ENCODE peak calls at places on chromosome 6, in five cellular contexts. B is AG04450, N is left lung, T is lower lobe of right lung, V is uterus. O is an unnamed sample.
A peak's percentile ranks its signal among the peaks of the same experiment; 100 is the strongest.

GRCh38 chr6:25014375-25014774 is 78.6 kb upstream of the RIPOR2 start:
- DNase-seq in N (no peak), T (no peak), B (no peak), V (no peak), O (no peak)

GRCh38 chr6:2378891-2379652 is 133.7 kb upstream of the GMDS start:
- DNase-seq in N (no peak), T (no peak), V (no peak), B (no peak), O (peak; percentile 28)

GRCh38 chr6:39859025-39859424 is 66.8 kb downstream of the DAAM2 start:
- DNase-seq in N (no peak), B (no peak), V (no peak), T (no peak), O (no peak)

GRCh38 chr6:113221850-113222249 is 635.3 kb upstream of the MARCKS start:
- DNase-seq in V (no peak), T (no peak), B (no peak), N (no peak), O (no peak)

GRCh38 chr6:128327890-128328289 is 192.5 kb downstream of the PTPRK start:
- DNase-seq in B (no peak), V (no peak), N (no peak), T (no peak), O (no peak)

GRCh38 chr6:81694855-81695254 is 57.6 kb downstream of the TENT5A start:
- DNase-seq in B (no peak), N (no peak), T (no peak), V (no peak), O (no peak)

GRCh38 chr6:168288781-168289570 is 30.6 kb downstream of the DACT2 start:
- DNase-seq in V (no peak), N (no peak), B (no peak), T (no peak), O (no peak)

GRCh38 chr6:2853766-2854393 is 12.2 kb upstream of the SERPINB1 start:
- DNase-seq in B (no peak), T (no peak), V (peak; percentile 52), N (no peak), O (peak; percentile 26)

GRCh38 chr6:127519469-127519785 is 292 bp upstream of the MTCL3 start:
- DNase-seq in N (no peak), V (no peak), B (no peak), T (no peak), O (no peak)

GRCh38 chr6:136511921-136512320 is 38.3 kb downstream of the MAP7 start:
- DNase-seq in B (no peak), T (no peak), N (no peak), V (no peak), O (no peak)

GRCh38 chr6:70680396-70680795 is 12.7 kb downstream of the SMAP1 start:
- DNase-seq in V (no peak), T (no peak), B (no peak), N (no peak), O (no peak)

GRCh38 chr6:31713991-31714684 is 1.0 kb upstream of the LY6G6D start:
- DNase-seq in T (no peak), B (no peak), N (no peak), V (no peak), O (no peak)

GRCh38 chr6:28838634-28839442 is 84.9 kb downstream of the TRIM27 start:
- DNase-seq in N (peak; percentile 87), T (peak; percentile 87), V (peak; percentile 77), B (peak; percentile 38), O (peak; percentile 79)

GRCh38 chr6:45054610-45055009 is 273.5 kb upstream of the RUNX2 start:
- DNase-seq in N (no peak), V (no peak), B (no peak), T (no peak), O (no peak)

GRCh38 chr6:51619042-51619799 is 468.2 kb downstream of the PKHD1 start:
- DNase-seq in V (no peak), B (no peak), N (no peak), T (no peak), O (no peak)

GRCh38 chr6:101393291-101394251 is at the start of gene GRIK2:
- DNase-seq in T (no peak), B (no peak), V (no peak), N (peak; percentile 32), O (peak; percentile 34)
- H3K27ac ChIP-seq in T (no peak within 1 kb of the TSS), B (no peak within 1 kb of the TSS), V (no peak within 1 kb of the TSS), N (no peak within 1 kb of the TSS), O (no peak within 1 kb of the TSS)

DNA sequence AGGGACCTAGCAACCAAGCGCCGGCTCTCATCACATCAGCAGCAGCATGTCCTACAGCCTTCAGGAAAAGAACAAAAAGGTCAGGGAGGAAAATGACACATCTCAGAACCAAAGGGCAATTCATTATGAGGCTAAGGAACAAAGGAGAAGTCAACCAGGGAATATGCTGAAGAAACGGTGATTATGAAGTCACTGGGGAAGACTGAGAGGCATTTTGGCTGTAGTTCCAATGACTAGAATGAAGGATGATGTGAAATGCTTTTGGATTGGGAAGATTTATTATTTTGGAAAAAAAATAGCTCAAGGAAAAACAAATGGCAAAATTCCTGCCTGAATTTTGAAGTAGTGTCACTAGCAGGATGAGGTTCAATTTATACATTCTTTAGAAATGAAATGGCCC is 5.7 kb downstream of the BACH2 start:
- DNase-seq in T (no peak), B (no peak), V (no peak), N (no peak), O (no peak)
- TF ChIP-seq CTCF in T (no peak), B (no peak), V (no peak), N (no peak), O (no peak)

GRCh38 chr6:75480425-75480824 is 13.2 kb downstream of the FILIP1 start:
- DNase-seq in B (no peak), T (no peak), V (no peak), N (no peak), O (no peak)
- H3K27ac ChIP-seq in B (no peak overlapping the region), T (peak overlapping the region; percentile 44), V (peak overlapping the region; percentile 94), N (peak overlapping the region; percentile 16), O (no peak overlapping the region)

GRCh38 chr6:109445382-109445781 is 4.9 kb downstream of the SMPD2 start:
- DNase-seq in V (no peak), N (no peak), B (no peak), T (no peak), O (no peak)

GRCh38 chr6:109441069-109441816 is 719 bp downstream of the SMPD2 start:
- DNase-seq in V (peak; percentile 48), T (peak; percentile 76), B (no peak), N (peak; percentile 64), O (peak; percentile 28)

GRCh38 chr6:109443425-109443950 is 3.0 kb downstream of the SMPD2 start:
- DNase-seq in B (no peak), V (no peak), T (no peak), N (no peak), O (no peak)

GRCh38 chr6:109442393-109442924 is 1.9 kb downstream of the SMPD2 start:
- DNase-seq in B (no peak), N (no peak), T (no peak), V (no peak), O (no peak)

GRCh38 chr6:109440325-109441068 is at the start of the genes PPIL6 and SMPD2:
- DNase-seq in B (peak; percentile 58), V (peak; percentile 87), T (peak; percentile 92), N (peak; percentile 89), O (peak; percentile 81)
- TF ChIP-seq CTCF in B (peak; percentile 33), V (peak; percentile 49), T (peak; percentile 31), N (no peak), O (no peak)